ENCODE peak calls at places on chromosomes 1 and 21, in nine cellular contexts. One of them, this sample, is unnamed.

GRCh38 chr1:206864939-206865671 is at the start of gene IL20:
- DNase-seq in effector CD4-positive, alpha-beta T cell: peak; percentile 85
- DNase-seq in GM10248: peak; percentile 69
- DNase-seq in stimulated activated CD8-positive, alpha-beta memory T cell treated with anti-CD3 and anti-CD28 coated beads, Interleukin-4, amount 100 ng/mL, for 4 hours: peak; percentile 82
- DNase-seq in NCI-H187: peak; percentile 37
- DNase-seq in posterior cingulate gyrus: peak; percentile 58
- DNase-seq in GM04504: peak; percentile 71
- DNase-seq in lower lobe of right lung: peak; percentile 90
- DNase-seq in stimulated activated CD4-positive, alpha-beta T cell treated with anti-CD3 and anti-CD28 coated beads, Interleukin-1b, Interleukin-23, amount 100 ng/mL, for 4 hours: peak; percentile 84
- DNase-seq in this sample: peak; percentile 81

GRCh38 chr1:199778324-199778955 is 249.1 kb upstream of the NR5A2 start:
- DNase-seq in stimulated activated CD4-positive, alpha-beta T cell treated with anti-CD3 and anti-CD28 coated beads, Interleukin-1b, Interleukin-23, amount 100 ng/mL, for 4 hours: no peak
- DNase-seq in GM04504: no peak
- DNase-seq in stimulated activated CD8-positive, alpha-beta memory T cell treated with anti-CD3 and anti-CD28 coated beads, Interleukin-4, amount 100 ng/mL, for 4 hours: no peak
- DNase-seq in effector CD4-positive, alpha-beta T cell: no peak
- DNase-seq in posterior cingulate gyrus: no peak
- DNase-seq in lower lobe of right lung: no peak
- DNase-seq in GM10248: no peak
- DNase-seq in NCI-H187: no peak
- DNase-seq in this sample: no peak

GRCh38 chr1:37616330-37616729 is 18.4 kb downstream of the RSPO1 start:
- DNase-seq in stimulated activated CD8-positive, alpha-beta memory T cell treated with anti-CD3 and anti-CD28 coated beads, Interleukin-4, amount 100 ng/mL, for 4 hours: no peak
- DNase-seq in stimulated activated CD4-positive, alpha-beta T cell treated with anti-CD3 and anti-CD28 coated beads, Interleukin-1b, Interleukin-23, amount 100 ng/mL, for 4 hours: no peak
- DNase-seq in posterior cingulate gyrus: no peak
- DNase-seq in effector CD4-positive, alpha-beta T cell: no peak
- DNase-seq in NCI-H187: no peak
- DNase-seq in lower lobe of right lung: no peak
- DNase-seq in GM10248: no peak
- DNase-seq in GM04504: no peak
- DNase-seq in this sample: no peak

GRCh38 chr1:54355931-54356679 is 50.1 kb downstream of the SSBP3 start:
- DNase-seq in stimulated activated CD4-positive, alpha-beta T cell treated with anti-CD3 and anti-CD28 coated beads, Interleukin-1b, Interleukin-23, amount 100 ng/mL, for 4 hours: no peak
- DNase-seq in NCI-H187: no peak
- DNase-seq in lower lobe of right lung: no peak
- DNase-seq in effector CD4-positive, alpha-beta T cell: no peak
- DNase-seq in posterior cingulate gyrus: peak; percentile 46
- DNase-seq in GM04504: no peak
- DNase-seq in GM10248: peak; percentile 38
- DNase-seq in stimulated activated CD8-positive, alpha-beta memory T cell treated with anti-CD3 and anti-CD28 coated beads, Interleukin-4, amount 100 ng/mL, for 4 hours: no peak
- DNase-seq in this sample: no peak

GRCh38 chr1:19529570-19530145 is 44.3 kb upstream of the CAPZB start:
- DNase-seq in GM04504: no peak
- DNase-seq in posterior cingulate gyrus: no peak
- DNase-seq in stimulated activated CD8-positive, alpha-beta memory T cell treated with anti-CD3 and anti-CD28 coated beads, Interleukin-4, amount 100 ng/mL, for 4 hours: no peak
- DNase-seq in stimulated activated CD4-positive, alpha-beta T cell treated with anti-CD3 and anti-CD28 coated beads, Interleukin-1b, Interleukin-23, amount 100 ng/mL, for 4 hours: no peak
- DNase-seq in effector CD4-positive, alpha-beta T cell: no peak
- DNase-seq in lower lobe of right lung: no peak
- DNase-seq in GM10248: no peak
- DNase-seq in NCI-H187: no peak
- DNase-seq in this sample: no peak

GRCh38 chr21:27759091-27759659 is 792.3 kb upstream of the ADAMTS5 start:
- DNase-seq in GM04504: no peak
- DNase-seq in effector CD4-positive, alpha-beta T cell: no peak
- DNase-seq in stimulated activated CD4-positive, alpha-beta T cell treated with anti-CD3 and anti-CD28 coated beads, Interleukin-1b, Interleukin-23, amount 100 ng/mL, for 4 hours: no peak
- DNase-seq in lower lobe of right lung: peak; percentile 46
- DNase-seq in NCI-H187: no peak
- DNase-seq in stimulated activated CD8-positive, alpha-beta memory T cell treated with anti-CD3 and anti-CD28 coated beads, Interleukin-4, amount 100 ng/mL, for 4 hours: no peak
- DNase-seq in GM10248: no peak
- DNase-seq in posterior cingulate gyrus: peak; percentile 59
- DNase-seq in this sample: no peak

GRCh38 chr1:205502992-205503391 is 1.5 kb upstream of the CDK18 start:
- DNase-seq in posterior cingulate gyrus: no peak
- DNase-seq in stimulated activated CD4-positive, alpha-beta T cell treated with anti-CD3 and anti-CD28 coated beads, Interleukin-1b, Interleukin-23, amount 100 ng/mL, for 4 hours: no peak
- DNase-seq in NCI-H187: no peak
- DNase-seq in GM04504: no peak
- DNase-seq in stimulated activated CD8-positive, alpha-beta memory T cell treated with anti-CD3 and anti-CD28 coated beads, Interleukin-4, amount 100 ng/mL, for 4 hours: no peak
- DNase-seq in GM10248: no peak
- DNase-seq in effector CD4-positive, alpha-beta T cell: no peak
- DNase-seq in lower lobe of right lung: no peak
- DNase-seq in this sample: no peak

GRCh38 chr1:65687435-65688214 is 105.1 kb upstream of the PDE4B start:
- DNase-seq in stimulated activated CD8-positive, alpha-beta memory T cell treated with anti-CD3 and anti-CD28 coated beads, Interleukin-4, amount 100 ng/mL, for 4 hours: peak; percentile 73
- DNase-seq in GM10248: peak; percentile 63
- DNase-seq in lower lobe of right lung: peak; percentile 81
- DNase-seq in NCI-H187: peak; percentile 34
- DNase-seq in GM04504: peak; percentile 56
- DNase-seq in effector CD4-positive, alpha-beta T cell: peak; percentile 69
- DNase-seq in posterior cingulate gyrus: peak; percentile 93
- DNase-seq in stimulated activated CD4-positive, alpha-beta T cell treated with anti-CD3 and anti-CD28 coated beads, Interleukin-1b, Interleukin-23, amount 100 ng/mL, for 4 hours: peak; percentile 70
- DNase-seq in this sample: peak; percentile 9

GRCh38 chr1:152111515-152111968 is 3.7 kb downstream of the TCHH start:
- DNase-seq in stimulated activated CD4-positive, alpha-beta T cell treated with anti-CD3 and anti-CD28 coated beads, Interleukin-1b, Interleukin-23, amount 100 ng/mL, for 4 hours: no peak
- DNase-seq in effector CD4-positive, alpha-beta T cell: no peak
- DNase-seq in GM04504: no peak
- DNase-seq in posterior cingulate gyrus: no peak
- DNase-seq in GM10248: no peak
- DNase-seq in stimulated activated CD8-positive, alpha-beta memory T cell treated with anti-CD3 and anti-CD28 coated beads, Interleukin-4, amount 100 ng/mL, for 4 hours: no peak
- DNase-seq in lower lobe of right lung: no peak
- DNase-seq in NCI-H187: no peak
- DNase-seq in this sample: no peak

GRCh38 chr1:7561331-7561921 is 209.7 kb upstream of the VAMP3 start:
- DNase-seq in effector CD4-positive, alpha-beta T cell: no peak
- DNase-seq in GM04504: no peak
- DNase-seq in lower lobe of right lung: no peak
- DNase-seq in stimulated activated CD4-positive, alpha-beta T cell treated with anti-CD3 and anti-CD28 coated beads, Interleukin-1b, Interleukin-23, amount 100 ng/mL, for 4 hours: no peak
- DNase-seq in NCI-H187: no peak
- DNase-seq in posterior cingulate gyrus: no peak
- DNase-seq in GM10248: peak; percentile 48
- DNase-seq in stimulated activated CD8-positive, alpha-beta memory T cell treated with anti-CD3 and anti-CD28 coated beads, Interleukin-4, amount 100 ng/mL, for 4 hours: no peak
- DNase-seq in this sample: no peak

GRCh38 chr1:207787776-207788175 is 35.9 kb downstream of the CD46 start:
- DNase-seq in posterior cingulate gyrus: no peak
- DNase-seq in lower lobe of right lung: no peak
- DNase-seq in stimulated activated CD4-positive, alpha-beta T cell treated with anti-CD3 and anti-CD28 coated beads, Interleukin-1b, Interleukin-23, amount 100 ng/mL, for 4 hours: no peak
- DNase-seq in effector CD4-positive, alpha-beta T cell: no peak
- DNase-seq in NCI-H187: no peak
- DNase-seq in GM04504: no peak
- DNase-seq in stimulated activated CD8-positive, alpha-beta memory T cell treated with anti-CD3 and anti-CD28 coated beads, Interleukin-4, amount 100 ng/mL, for 4 hours: no peak
- DNase-seq in GM10248: no peak
- DNase-seq in this sample: no peak

GRCh38 chr1:111515291-111516007 is 12.0 kb upstream of the ADORA3 start:
- DNase-seq in stimulated activated CD8-positive, alpha-beta memory T cell treated with anti-CD3 and anti-CD28 coated beads, Interleukin-4, amount 100 ng/mL, for 4 hours: no peak
- DNase-seq in GM04504: no peak
- DNase-seq in effector CD4-positive, alpha-beta T cell: no peak
- DNase-seq in lower lobe of right lung: peak; percentile 79
- DNase-seq in GM10248: peak; percentile 35
- DNase-seq in posterior cingulate gyrus: no peak
- DNase-seq in NCI-H187: no peak
- DNase-seq in stimulated activated CD4-positive, alpha-beta T cell treated with anti-CD3 and anti-CD28 coated beads, Interleukin-1b, Interleukin-23, amount 100 ng/mL, for 4 hours: no peak
- DNase-seq in this sample: no peak

GRCh38 chr1:41678141-41678878 is 193.8 kb upstream of the EDN2 start:
- DNase-seq in GM04504: no peak
- DNase-seq in stimulated activated CD8-positive, alpha-beta memory T cell treated with anti-CD3 and anti-CD28 coated beads, Interleukin-4, amount 100 ng/mL, for 4 hours: no peak
- DNase-seq in effector CD4-positive, alpha-beta T cell: no peak
- DNase-seq in stimulated activated CD4-positive, alpha-beta T cell treated with anti-CD3 and anti-CD28 coated beads, Interleukin-1b, Interleukin-23, amount 100 ng/mL, for 4 hours: no peak
- DNase-seq in posterior cingulate gyrus: no peak
- DNase-seq in NCI-H187: no peak
- DNase-seq in lower lobe of right lung: no peak
- DNase-seq in GM10248: peak; percentile 71
- DNase-seq in this sample: no peak

GRCh38 chr1:218660678-218661053 is 315.5 kb downstream of the TGFB2 start:
- DNase-seq in posterior cingulate gyrus: no peak
- DNase-seq in stimulated activated CD4-positive, alpha-beta T cell treated with anti-CD3 and anti-CD28 coated beads, Interleukin-1b, Interleukin-23, amount 100 ng/mL, for 4 hours: no peak
- DNase-seq in NCI-H187: no peak
- DNase-seq in effector CD4-positive, alpha-beta T cell: no peak
- DNase-seq in GM10248: no peak
- DNase-seq in stimulated activated CD8-positive, alpha-beta memory T cell treated with anti-CD3 and anti-CD28 coated beads, Interleukin-4, amount 100 ng/mL, for 4 hours: no peak
- DNase-seq in GM04504: peak; percentile 48
- DNase-seq in lower lobe of right lung: no peak
- DNase-seq in this sample: peak; percentile 59

GRCh38 chr1:219385786-219386427 is 212.2 kb downstream of the LYPLAL1 start:
- DNase-seq in lower lobe of right lung: no peak
- DNase-seq in GM04504: peak; percentile 23
- DNase-seq in NCI-H187: no peak
- DNase-seq in posterior cingulate gyrus: peak; percentile 22
- DNase-seq in GM10248: peak; percentile 50
- DNase-seq in effector CD4-positive, alpha-beta T cell: no peak
- DNase-seq in stimulated activated CD8-positive, alpha-beta memory T cell treated with anti-CD3 and anti-CD28 coated beads, Interleukin-4, amount 100 ng/mL, for 4 hours: no peak
- DNase-seq in stimulated activated CD4-positive, alpha-beta T cell treated with anti-CD3 and anti-CD28 coated beads, Interleukin-1b, Interleukin-23, amount 100 ng/mL, for 4 hours: no peak
- DNase-seq in this sample: no peak

GRCh38 chr1:109790329-109790728 is 26.6 kb upstream of the EPS8L3 start:
- DNase-seq in stimulated activated CD8-positive, alpha-beta memory T cell treated with anti-CD3 and anti-CD28 coated beads, Interleukin-4, amount 100 ng/mL, for 4 hours: no peak
- DNase-seq in posterior cingulate gyrus: no peak
- DNase-seq in GM10248: no peak
- DNase-seq in lower lobe of right lung: no peak
- DNase-seq in GM04504: no peak
- DNase-seq in effector CD4-positive, alpha-beta T cell: no peak
- DNase-seq in stimulated activated CD4-positive, alpha-beta T cell treated with anti-CD3 and anti-CD28 coated beads, Interleukin-1b, Interleukin-23, amount 100 ng/mL, for 4 hours: no peak
- DNase-seq in NCI-H187: no peak
- DNase-seq in this sample: no peak